ENCODE peak calls at places on chromosomes 16 and 17, in four cellular contexts. S is IMR-90, Q is H9, E is H1. W is an unnamed sample.

GRCh38 chr17:82984751-82985435 is 94.5 kb upstream of the METRNL start:
- DNase-seq in S (no peak), Q (no peak), E (no peak), W (no peak)

GRCh38 chr17:76670020-76670707 is 26.6 kb upstream of the ST6GALNAC1 start:
- DNase-seq in S (no peak), Q (no peak), E (no peak), W (no peak)

GRCh38 chr16:27431773-27432599 is 30.0 kb downstream of the IL21R start:
- DNase-seq in S (peak), Q (peak), E (no peak), W (peak)

GRCh38 chr17:7477392-7478275 is 1.8 kb downstream of the ZBTB4 start:
- DNase-seq in S (peak), Q (no peak), E (no peak), W (no peak)

GRCh38 chr17:63196772-63197335 is 230.8 kb downstream of the TANC2 start:
- DNase-seq in S (no peak), Q (no peak), E (no peak), W (no peak)

GRCh38 chr16:82523786-82524185 is 103.0 kb upstream of the CDH13 start:
- DNase-seq in S (no peak), Q (no peak), E (no peak), W (no peak)

GRCh38 chr17:40717776-40718175 is 14.2 kb upstream of the KRT24 start:
- DNase-seq in S (no peak), Q (no peak), E (no peak), W (no peak)

GRCh38 chr17:78125976-78126894 is 2.3 kb downstream of the TMC6 start:
- DNase-seq in S (no peak), Q (no peak), E (no peak), W (no peak)

GRCh38 chr16:20614201-20615141 is 38.3 kb upstream of the ACSM2B start:
- DNase-seq in S (no peak), Q (no peak), E (no peak), W (no peak)

GRCh38 chr16:20620770-20621169 is 44.6 kb upstream of the ACSM2B start:
- DNase-seq in S (no peak), Q (no peak), E (no peak), W (no peak)

GRCh38 chr16:20613471-20613887 is 37.3 kb upstream of the ACSM2B start:
- DNase-seq in S (no peak), Q (no peak), E (no peak), W (no peak)

GRCh38 chr16:20620003-20620402 is 43.8 kb upstream of the ACSM2B start:
- DNase-seq in S (no peak), Q (no peak), E (no peak), W (no peak)

DNA sequence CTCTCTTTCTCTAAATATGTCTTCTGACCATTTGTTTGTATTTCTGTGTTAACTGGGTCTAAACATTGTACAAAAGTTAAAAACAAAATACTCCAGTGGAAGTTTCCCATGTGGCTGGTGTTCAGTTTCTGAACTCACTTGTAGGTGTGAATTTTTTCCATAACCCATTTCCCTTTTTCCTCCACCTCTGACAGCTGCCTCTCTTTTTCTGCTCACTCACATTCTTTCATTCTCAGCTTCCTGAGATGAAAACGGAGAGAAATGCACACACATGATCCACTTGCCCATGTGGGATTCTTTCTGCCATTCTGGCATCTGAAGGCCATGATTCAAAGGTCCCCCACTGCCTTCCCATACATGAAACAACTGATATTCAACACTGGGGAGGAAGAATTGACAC is 41.1 kb upstream of the ACSM2B start:
- DNase-seq in S (no peak), Q (no peak), E (no peak), W (no peak)
- H4K5ac ChIP-seq in S (no peak), Q (no peak), E (no peak), W (no peak)

DNA sequence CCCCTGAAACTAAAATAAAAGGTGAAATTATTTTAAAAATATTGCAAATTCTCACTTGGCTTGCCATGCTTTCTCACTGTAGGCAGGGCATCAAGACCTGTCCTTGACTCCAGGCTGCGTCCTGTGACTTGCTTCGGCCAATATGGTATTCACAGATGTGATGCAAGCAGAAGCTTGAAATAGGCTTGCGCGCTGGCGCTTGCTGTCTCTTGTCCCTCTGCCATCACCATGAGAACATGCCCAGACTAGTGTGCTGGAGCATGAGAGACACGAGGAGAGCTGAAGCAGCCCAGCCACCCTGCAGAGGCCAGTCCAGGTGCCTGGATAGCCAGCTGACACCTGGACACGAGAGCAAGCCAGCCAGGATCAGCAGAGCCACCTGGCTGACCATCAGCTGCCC is 21.8 kb upstream of the ZKSCAN2 start:
- DNase-seq in S (no peak), Q (no peak), E (no peak), W (no peak)
- H4K5ac ChIP-seq in S (no peak), Q (no peak), E (no peak), W (no peak)

GRCh38 chr17:46819906-46820351 is 1.4 kb upstream of the WNT3 start:
- DNase-seq in S (no peak), Q (peak), E (no peak), W (peak)

GRCh38 chr17:46820592-46821450 is 2.3 kb upstream of the WNT3 start:
- DNase-seq in S (no peak), Q (peak), E (no peak), W (peak)

GRCh38 chr17:46823657-46824056 is 5.2 kb upstream of the WNT3 start:
- DNase-seq in S (no peak), Q (no peak), E (no peak), W (no peak)

GRCh38 chr17:46821482-46822387 is 3.2 kb upstream of the WNT3 start:
- DNase-seq in S (no peak), Q (peak), E (no peak), W (peak)

DNA sequence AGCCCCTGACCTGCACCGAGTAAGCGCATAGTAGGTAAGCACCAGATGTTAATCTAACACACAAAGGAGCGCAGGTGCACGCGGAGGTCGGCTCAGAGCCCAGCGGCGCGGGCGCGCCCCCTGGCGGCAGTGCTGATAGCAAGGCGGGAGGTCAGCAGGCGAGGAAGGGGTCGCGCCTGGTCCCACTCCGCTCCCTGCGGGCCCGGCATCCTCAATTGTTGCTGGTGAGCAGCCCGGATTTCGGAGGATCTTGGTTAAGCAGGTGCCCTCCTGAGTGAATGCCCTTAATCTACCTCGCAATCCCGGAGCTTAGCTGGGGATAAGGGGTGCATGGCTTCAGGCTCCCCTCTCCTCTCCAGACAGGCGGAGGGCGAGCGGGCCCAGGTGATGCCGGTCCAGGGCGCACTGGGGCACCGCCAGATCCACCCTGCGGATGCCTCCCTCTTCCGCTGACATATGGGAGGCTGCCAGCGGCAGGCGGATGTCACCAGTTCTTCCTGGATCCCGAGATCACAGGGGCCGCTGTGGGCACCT is 4.0 kb upstream of the WNT3 start:
- DNase-seq in S (no peak), Q (peak), E (no peak), W (no peak)
- H4K5ac ChIP-seq in S (no peak), Q (no peak), E (no peak), W (no peak)

DNA sequence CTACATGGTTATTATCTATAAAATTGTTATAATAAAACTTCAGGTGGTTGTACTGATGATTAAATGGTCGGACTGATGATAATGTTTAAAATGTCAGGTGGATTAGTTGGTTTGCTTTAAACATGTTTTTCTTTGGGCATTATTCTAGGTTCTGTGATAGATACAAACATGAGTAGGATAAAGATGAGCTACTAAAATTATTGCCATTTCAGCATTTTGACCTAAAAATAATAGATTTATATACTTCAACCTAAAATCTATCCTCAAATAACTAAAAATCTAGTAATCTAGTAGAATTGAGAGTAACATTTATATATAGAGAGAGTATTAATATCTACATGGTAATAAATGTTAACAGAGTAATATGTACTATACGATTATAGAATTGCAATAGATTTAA is 241.7 kb upstream of the CDH8 start:
- DNase-seq in S (no peak), Q (no peak), E (no peak), W (no peak)
- H4K5ac ChIP-seq in S (no peak), Q (no peak), E (no peak), W (no peak)

DNA sequence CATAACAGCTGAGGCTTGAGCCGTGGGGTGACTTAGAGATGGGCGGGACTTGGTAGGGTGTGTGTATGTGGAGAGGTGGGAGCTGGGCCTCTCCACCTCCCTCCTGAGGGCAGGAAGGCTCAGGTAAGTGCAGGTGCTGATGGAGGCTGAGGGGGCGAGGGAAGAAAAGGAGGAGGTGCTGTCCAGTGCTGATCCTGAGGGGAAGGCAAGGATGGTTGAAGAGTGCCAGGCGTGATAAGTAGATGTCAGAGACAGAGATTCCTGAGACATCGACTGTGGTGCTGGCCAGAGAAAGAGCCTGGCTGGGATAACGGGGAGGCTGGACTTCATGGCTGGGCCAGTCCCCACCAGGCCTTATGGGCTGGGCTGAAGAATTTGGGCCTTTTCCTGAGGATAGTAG is 159.1 kb downstream of the SDK2 start:
- DNase-seq in S (no peak), Q (no peak), E (no peak), W (peak)
- H4K5ac ChIP-seq in S (no peak), Q (no peak), E (no peak), W (no peak)

DNA sequence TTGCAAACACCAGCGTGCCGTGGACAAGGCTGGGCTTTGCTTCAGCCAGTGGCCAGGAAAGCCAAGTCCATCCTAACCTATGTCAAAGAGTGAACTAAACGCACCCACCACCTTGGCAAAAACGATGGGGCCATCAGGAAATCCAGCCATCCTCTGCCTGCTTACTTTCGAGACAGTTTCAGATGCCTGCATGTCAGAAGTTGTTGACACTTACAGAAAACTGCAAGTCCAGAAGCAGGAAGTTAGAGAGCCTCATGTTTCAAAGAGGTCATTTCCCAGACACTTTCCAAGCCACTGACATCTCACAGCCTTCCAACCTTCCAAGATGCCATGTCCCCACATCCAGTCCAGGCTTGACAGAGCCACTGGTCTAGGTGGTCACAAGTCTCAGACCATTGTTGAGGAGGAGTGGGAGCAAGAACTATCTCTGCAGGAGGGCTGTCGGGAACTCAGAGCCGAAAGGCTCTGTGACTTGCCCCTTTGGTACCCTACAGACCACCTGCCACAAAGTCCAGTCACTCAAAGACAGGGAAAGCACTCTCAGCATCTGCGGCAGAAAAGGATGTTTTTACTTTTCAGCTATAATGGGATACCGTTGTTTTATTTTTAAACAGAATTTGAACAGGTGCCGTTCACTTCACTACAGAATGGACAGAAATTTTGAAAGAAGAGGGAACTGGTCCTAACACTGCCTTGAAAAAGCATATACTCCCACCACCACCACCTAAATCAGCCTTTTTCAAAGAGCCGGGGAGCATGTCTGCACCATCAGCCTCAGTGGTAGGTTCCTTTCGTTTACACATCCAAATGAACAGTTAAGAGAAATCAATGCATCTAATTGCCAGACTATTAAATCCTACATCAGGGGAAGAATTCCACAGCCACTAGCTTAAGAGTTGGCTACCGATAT is 5.1 kb downstream of the ZNF423 start:
- DNase-seq in S (no peak), Q (no peak), E (no peak), W (no peak)
- H4K5ac ChIP-seq in S (no peak), Q (no peak), E (no peak), W (no peak)

DNA sequence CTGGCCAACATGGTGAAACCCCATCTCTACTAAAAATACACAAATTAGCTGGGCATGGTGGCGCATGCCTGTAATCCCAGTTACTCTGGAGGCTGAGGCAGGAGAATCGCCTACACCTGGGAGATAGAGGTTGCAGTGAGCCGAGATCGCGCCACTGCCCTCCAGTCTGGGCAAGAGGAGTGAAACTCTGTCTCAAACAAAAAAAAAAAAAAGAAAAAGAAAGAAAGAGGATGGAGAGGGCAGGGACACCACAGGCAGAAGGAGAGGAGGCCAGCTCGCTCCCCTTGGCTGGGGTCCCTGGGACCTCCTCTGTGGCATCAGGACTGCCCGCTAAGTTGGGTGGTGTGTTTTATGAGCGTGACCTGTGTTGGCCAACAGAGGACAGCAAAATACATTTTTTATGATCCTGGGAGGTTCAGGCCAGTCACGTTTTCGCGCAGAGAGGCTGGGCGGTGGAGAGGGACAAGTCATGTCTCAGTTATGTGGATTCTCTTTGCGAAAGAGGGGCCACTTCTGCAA is 229.6 kb downstream of the MRTFB start:
- DNase-seq in S (peak), Q (peak), E (no peak), W (peak)
- H4K5ac ChIP-seq in S (no peak), Q (no peak), E (no peak), W (no peak)

GRCh38 chr16:69486272-69486671 is 61.9 kb downstream of the CYB5B start:
- DNase-seq in S (no peak), Q (no peak), E (no peak), W (no peak)
- H4K5ac ChIP-seq in S (peak), Q (no peak), E (no peak), W (no peak)